ENCODE peak calls at places on chromosomes 3 and 15, in seven cellular contexts. C is foreskin fibroblast; V is cardiac muscle cell; I is body of pancreas; E is heart right ventricle; W is CD8-positive, alpha-beta T cell; K is upper lobe of right lung. T is an unnamed sample.

GRCh38 chr15:81120069-81120468 is 14.0 kb upstream of the CFAP161 start:
- DNase-seq in C (no peak), V (no peak), I (no peak), E (no peak), W (no peak), K (no peak), T (no peak)

GRCh38 chr3:69767571-69767970 is 28.3 kb downstream of the MITF start:
- DNase-seq in C (no peak), V (no peak), I (no peak), E (peak; percentile 68), W (no peak), K (peak; percentile 57), T (no peak)

GRCh38 chr3:172125963-172126403 is 86.6 kb downstream of the FNDC3B start:
- DNase-seq in C (peak; percentile 84), V (peak; percentile 63), I (peak; percentile 76), E (peak; percentile 45), W (no peak), K (no peak), T (no peak)

GRCh38 chr3:160134964-160135363 is 90.3 kb upstream of the C3orf80 start:
- DNase-seq in C (peak; percentile 63), V (peak; percentile 90), I (peak; percentile 45), E (no peak), W (no peak), K (no peak), T (no peak)

GRCh38 chr15:46872591-46872990 is 844.7 kb upstream of the SEMA6D start:
- DNase-seq in C (no peak), V (no peak), I (no peak), E (no peak), W (no peak), K (no peak), T (no peak)

GRCh38 chr15:57114070-57114469 is 195.6 kb downstream of the TCF12 start:
- DNase-seq in C (no peak), V (peak; percentile 63), I (peak; percentile 25), E (no peak), W (no peak), K (no peak), T (no peak)

GRCh38 chr3:155388417-155388816 is 94.9 kb upstream of the STRIT1 start:
- DNase-seq in C (no peak), V (no peak), I (no peak), E (no peak), W (no peak), K (no peak), T (no peak)

GRCh38 chr3:14145236-14145635 is 20.4 kb downstream of the TMEM43 start:
- DNase-seq in C (peak; percentile 60), V (peak; percentile 51), I (no peak), E (no peak), W (no peak), K (no peak), T (no peak)

GRCh38 chr3:87410110-87410509 is 133.7 kb upstream of the POU1F1 start:
- DNase-seq in C (peak; percentile 63), V (no peak), I (no peak), E (no peak), W (no peak), K (no peak), T (no peak)

GRCh38 chr3:39108309-39108708 is 829 bp downstream of the TTC21A start:
- DNase-seq in C (no peak), V (no peak), I (no peak), E (no peak), W (peak; percentile 44), K (no peak), T (no peak)

GRCh38 chr3:140128217-140129137 is 193.5 kb downstream of the CLSTN2 start:
- DNase-seq in C (no peak), V (peak; percentile 8), I (peak; percentile 55), E (peak; percentile 15), W (no peak), K (peak; percentile 67), T (peak; percentile 69)

GRCh38 chr15:70863450-70864218 is 9.7 kb upstream of the LARP6 start:
- DNase-seq in C (peak; percentile 77), V (peak; percentile 87), I (peak; percentile 36), E (no peak), W (no peak), K (no peak), T (no peak)

GRCh38 chr15:76274821-76275220 is 36.4 kb downstream of the ETFA start:
- DNase-seq in C (no peak), V (no peak), I (no peak), E (no peak), W (no peak), K (no peak), T (no peak)

GRCh38 chr3:104510091-104510860 is 856.4 kb upstream of the ALCAM start:
- DNase-seq in C (no peak), V (no peak), I (no peak), E (no peak), W (no peak), K (no peak), T (no peak)

GRCh38 chr3:13559751-13560540 is 11.0 kb downstream of the FBLN2 start:
- DNase-seq in C (no peak), V (no peak), I (no peak), E (no peak), W (no peak), K (no peak), T (no peak)

GRCh38 chr3:30661107-30661873 is 54.9 kb downstream of the TGFBR2 start:
- DNase-seq in C (no peak), V (no peak), I (no peak), E (no peak), W (no peak), K (no peak), T (no peak)

GRCh38 chr3:99248130-99248529 is 346.6 kb upstream of the DCBLD2 start:
- DNase-seq in C (no peak), V (peak; percentile 26), I (no peak), E (no peak), W (no peak), K (no peak), T (no peak)

GRCh38 chr3:107412376-107412775 is 35.1 kb downstream of the CCDC54 start:
- DNase-seq in C (no peak), V (peak; percentile 12), I (no peak), E (no peak), W (no peak), K (no peak), T (no peak)

GRCh38 chr3:184540777-184541681 is 20.6 kb upstream of the EPHB3 start:
- DNase-seq in C (no peak), V (peak; percentile 37), I (peak; percentile 92), E (peak; percentile 49), W (peak; percentile 79), K (peak; percentile 89), T (peak; percentile 72)

GRCh38 chr3:129597792-129598381 is 8.6 kb downstream of the PLXND1 start:
- DNase-seq in C (no peak), V (peak; percentile 50), I (no peak), E (no peak), W (no peak), K (no peak), T (no peak)

GRCh38 chr3:23723930-23724329 is 81.8 kb upstream of the UBE2E1 start:
- DNase-seq in C (no peak), V (no peak), I (no peak), E (no peak), W (no peak), K (no peak), T (no peak)

GRCh38 chr3:53259427-53260259 is 3.8 kb upstream of the TKT start:
- DNase-seq in C (no peak), V (no peak), I (no peak), E (no peak), W (no peak), K (no peak), T (no peak)

GRCh38 chr3:158732856-158733200 is 571 bp upstream of the RARRES1 start:
- DNase-seq in C (no peak), V (no peak), I (no peak), E (no peak), W (no peak), K (no peak), T (peak; percentile 27)

GRCh38 chr15:65512807-65513416 is 4.6 kb downstream of the DPP8 start:
- DNase-seq in C (no peak), V (peak; percentile 92), I (peak; percentile 61), E (peak; percentile 34), W (no peak), K (no peak), T (no peak)

GRCh38 chr15:68259883-68260282 is 17.7 kb upstream of the FEM1B start:
- DNase-seq in C (no peak), V (no peak), I (no peak), E (no peak), W (no peak), K (no peak), T (no peak)
- TF ChIP-seq CTCF in C (no peak), V (no peak), I (no peak), E (no peak), W (no peak), K (no peak), T (no peak)

GRCh38 chr3:156787926-156788663 is 38.1 kb upstream of the LEKR1 start:
- DNase-seq in C (peak; percentile 97), V (peak; percentile 88), I (no peak), E (no peak), W (no peak), K (no peak), T (no peak)
- TF ChIP-seq CTCF in C (no peak), V (no peak), I (no peak), E (no peak), W (no peak), K (no peak), T (no peak)

GRCh38 chr3:71309342-71309741 is 274.2 kb downstream of the FOXP1 start:
- DNase-seq in C (peak; percentile 34), V (peak; percentile 23), I (no peak), E (no peak), W (peak; percentile 49), K (no peak), T (no peak)

GRCh38 chr3:71309886-71310285 is 273.6 kb downstream of the FOXP1 start:
- DNase-seq in C (peak; percentile 32), V (no peak), I (no peak), E (no peak), W (no peak), K (no peak), T (no peak)

GRCh38 chr3:71311320-71312046 is 272.0 kb downstream of the FOXP1 start:
- DNase-seq in C (no peak), V (peak; percentile 44), I (no peak), E (no peak), W (no peak), K (no peak), T (no peak)

GRCh38 chr3:71312461-71312860 is 271.1 kb downstream of the FOXP1 start:
- DNase-seq in C (no peak), V (no peak), I (no peak), E (no peak), W (no peak), K (no peak), T (no peak)

GRCh38 chr3:71310595-71311319 is 272.8 kb downstream of the FOXP1 start:
- DNase-seq in C (peak; percentile 76), V (peak; percentile 70), I (peak; percentile 8), E (peak; percentile 44), W (no peak), K (no peak), T (no peak)
- TF ChIP-seq CTCF in C (no peak), V (peak; percentile 31), I (no peak), E (no peak), W (no peak), K (peak; percentile 18), T (no peak)

GRCh38 chr3:46442591-46443530 is 21.8 kb downstream of the LTF start:
- DNase-seq in C (peak; percentile 41), V (no peak), I (no peak), E (no peak), W (no peak), K (no peak), T (no peak)
- TF ChIP-seq CTCF in C (peak; percentile 57), V (no peak), I (peak; percentile 66), E (peak; percentile 45), W (no peak), K (peak; percentile 66), T (peak; percentile 56)

GRCh38 chr3:67863869-67864268 is 209.5 kb upstream of the SUCLG2 start:
- DNase-seq in C (no peak), V (no peak), I (peak; percentile 6), E (no peak), W (no peak), K (no peak), T (no peak)
- TF ChIP-seq CTCF in C (peak; percentile 4), V (no peak), I (no peak), E (no peak), W (no peak), K (no peak), T (peak; percentile 32)